ENCODE peak calls at places on chromosomes 5 and 9, in four cellular contexts. One of them, this sample, is unnamed.

GRCh38 chr5:62643556-62644451 is 65.2 kb downstream of the LRRC70 start:
- DNase-seq in SK-N-SH: no peak
- DNase-seq in H1: peak; percentile 39
- DNase-seq in GM12878: no peak
- DNase-seq in this sample: no peak

GRCh38 chr5:159883522-159883950 is 32.7 kb upstream of the ADRA1B start:
- DNase-seq in SK-N-SH: no peak
- DNase-seq in H1: no peak
- DNase-seq in GM12878: no peak
- DNase-seq in this sample: no peak

GRCh38 chr9:89808076-89808701 is 203.4 kb downstream of the GADD45G start:
- DNase-seq in SK-N-SH: peak; percentile 56
- DNase-seq in H1: peak; percentile 42
- DNase-seq in GM12878: no peak
- DNase-seq in this sample: no peak

GRCh38 chr9:76835571-76836283 is 70.2 kb downstream of the PRUNE2 start:
- DNase-seq in SK-N-SH: no peak
- DNase-seq in H1: no peak
- DNase-seq in GM12878: no peak
- DNase-seq in this sample: no peak

GRCh38 chr9:132114102-132114707 is 34.5 kb upstream of the MED27 start:
- DNase-seq in SK-N-SH: no peak
- DNase-seq in H1: peak; percentile 93
- DNase-seq in GM12878: no peak
- DNase-seq in this sample: peak; percentile 82

GRCh38 chr5:23740029-23740428 is 232.6 kb downstream of the PRDM9 start:
- DNase-seq in SK-N-SH: no peak
- DNase-seq in H1: no peak
- DNase-seq in GM12878: no peak
- DNase-seq in this sample: no peak

GRCh38 chr5:157576678-157577077 is 1.1 kb upstream of the ADAM19 start:
- DNase-seq in SK-N-SH: no peak
- DNase-seq in H1: no peak
- DNase-seq in GM12878: no peak
- DNase-seq in this sample: no peak

GRCh38 chr5:7415123-7415522 is 19.2 kb downstream of the ADCY2 start:
- DNase-seq in SK-N-SH: no peak
- DNase-seq in H1: no peak
- DNase-seq in GM12878: no peak
- DNase-seq in this sample: no peak

GRCh38 chr9:93295031-93295430 is 111.1 kb downstream of the WNK2 start:
- DNase-seq in SK-N-SH: peak; percentile 35
- DNase-seq in H1: no peak
- DNase-seq in GM12878: no peak
- DNase-seq in this sample: no peak

GRCh38 chr9:89810434-89810833 is 205.6 kb downstream of the GADD45G start:
- DNase-seq in SK-N-SH: no peak
- DNase-seq in H1: no peak
- DNase-seq in GM12878: no peak
- DNase-seq in this sample: no peak

GRCh38 chr5:55547792-55548191 is 13.0 kb upstream of the PLPP1 start:
- DNase-seq in SK-N-SH: no peak
- DNase-seq in H1: no peak
- DNase-seq in GM12878: no peak
- DNase-seq in this sample: no peak

GRCh38 chr5:116559239-116559638 is 15.4 kb downstream of the SEMA6A start:
- DNase-seq in SK-N-SH: no peak
- DNase-seq in H1: peak; percentile 67
- DNase-seq in GM12878: no peak
- DNase-seq in this sample: peak; percentile 2

GRCh38 chr5:144167998-144168397 is 2.5 kb downstream of the YIPF5 start:
- DNase-seq in SK-N-SH: no peak
- DNase-seq in H1: no peak
- DNase-seq in GM12878: no peak
- DNase-seq in this sample: no peak

GRCh38 chr9:136645343-136645902 is 17.3 kb upstream of the EGFL7 start:
- DNase-seq in SK-N-SH: no peak
- DNase-seq in H1: peak; percentile 42
- DNase-seq in GM12878: no peak
- DNase-seq in this sample: peak; percentile 41

GRCh38 chr9:133935328-133936040 is 56.6 kb downstream of the VAV2 start:
- DNase-seq in SK-N-SH: peak; percentile 72
- DNase-seq in H1: no peak
- DNase-seq in GM12878: no peak
- DNase-seq in this sample: peak; percentile 24

GRCh38 chr5:124180523-124181461 is 565.6 kb downstream of the ZNF608 start:
- DNase-seq in SK-N-SH: no peak
- DNase-seq in H1: no peak
- DNase-seq in GM12878: no peak
- DNase-seq in this sample: no peak

GRCh38 chr5:144028644-144029043 is 141.8 kb downstream of the YIPF5 start:
- DNase-seq in SK-N-SH: no peak
- DNase-seq in H1: no peak
- DNase-seq in GM12878: no peak
- DNase-seq in this sample: no peak

GRCh38 chr5:150615141-150615699 is 25.2 kb upstream of the SYNPO start:
- DNase-seq in SK-N-SH: no peak
- DNase-seq in H1: no peak
- DNase-seq in GM12878: no peak
- DNase-seq in this sample: no peak

GRCh38 chr9:127505396-127506116 is 54.2 kb downstream of the LRSAM1 start:
- DNase-seq in SK-N-SH: peak; percentile 83
- DNase-seq in H1: peak; percentile 78
- DNase-seq in GM12878: no peak
- DNase-seq in this sample: peak; percentile 55

GRCh38 chr9:112705773-112706427 is 12.0 kb downstream of the INIP start:
- DNase-seq in SK-N-SH: peak; percentile 14
- DNase-seq in H1: no peak
- DNase-seq in GM12878: no peak
- DNase-seq in this sample: no peak

GRCh38 chr5:37896159-37896558 is 56.3 kb upstream of the GDNF start:
- DNase-seq in SK-N-SH: no peak
- DNase-seq in H1: no peak
- DNase-seq in GM12878: no peak
- DNase-seq in this sample: no peak

GRCh38 chr9:94952553-94953373 is 226.3 kb downstream of the AOPEP start:
- DNase-seq in SK-N-SH: no peak
- DNase-seq in H1: no peak
- DNase-seq in GM12878: peak; percentile 26
- DNase-seq in this sample: no peak

GRCh38 chr5:75055727-75056144 is 3.4 kb upstream of the GCNT4 start:
- DNase-seq in SK-N-SH: no peak
- DNase-seq in H1: peak; percentile 60
- DNase-seq in GM12878: no peak
- DNase-seq in this sample: no peak

GRCh38 chr9:34988218-34989055 is 1.1 kb upstream of the DNAJB5 start:
- DNase-seq in SK-N-SH: peak; percentile 54
- DNase-seq in H1: no peak
- DNase-seq in GM12878: no peak
- DNase-seq in this sample: peak; percentile 46

GRCh38 chr9:122821278-122821952 is 7.0 kb downstream of the PDCL start:
- DNase-seq in SK-N-SH: no peak
- DNase-seq in H1: no peak
- DNase-seq in GM12878: no peak
- DNase-seq in this sample: peak; percentile 58

GRCh38 chr5:634191-634590 is 22.1 kb downstream of the CEP72 start:
- DNase-seq in SK-N-SH: no peak
- DNase-seq in H1: peak; percentile 39
- DNase-seq in GM12878: no peak
- DNase-seq in this sample: no peak

GRCh38 chr9:84839538-84839937 is 170.0 kb downstream of the NTRK2 start:
- DNase-seq in SK-N-SH: peak; percentile 26
- DNase-seq in H1: no peak
- DNase-seq in GM12878: no peak
- DNase-seq in this sample: no peak

DNA sequence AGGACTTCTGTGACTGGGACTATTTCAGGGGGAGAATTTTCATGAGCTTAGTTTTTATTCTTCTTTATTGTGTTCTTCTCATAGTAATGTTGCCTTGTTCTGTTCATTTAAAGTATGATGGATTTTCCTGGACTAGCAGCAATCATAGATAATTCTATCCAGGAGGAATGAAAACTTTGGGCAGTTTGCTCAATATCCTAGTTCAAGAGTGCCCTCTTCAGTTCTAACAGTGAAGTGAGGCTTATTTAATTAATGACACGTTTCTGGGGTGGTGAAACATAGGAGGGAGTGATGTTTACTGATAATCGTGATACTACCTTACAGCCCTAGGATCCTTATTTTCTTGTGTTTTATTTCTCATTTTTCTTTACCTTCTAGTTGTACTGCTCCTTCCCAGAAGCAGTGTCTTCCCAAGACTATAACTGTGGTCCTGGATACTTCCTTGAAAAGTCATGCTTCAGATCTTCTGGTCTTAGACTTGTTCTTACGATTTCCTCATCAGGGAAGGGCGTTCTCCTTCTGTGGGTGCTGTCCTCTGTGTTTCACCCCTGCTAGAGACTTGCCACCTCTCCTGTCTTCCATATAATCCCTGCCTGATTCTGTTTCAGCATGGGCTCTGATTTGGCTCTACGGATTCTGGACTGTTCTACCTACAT is 57.4 kb downstream of the CFAP95 start:
- DNase-seq in SK-N-SH: peak; percentile 11
- DNase-seq in H1: no peak
- DNase-seq in GM12878: no peak
- DNase-seq in this sample: no peak
- TF ChIP-seq JUND in SK-N-SH: no peak
- TF ChIP-seq JUND in H1: no peak
- TF ChIP-seq JUND in GM12878: no peak
- TF ChIP-seq JUND in this sample: no peak

DNA sequence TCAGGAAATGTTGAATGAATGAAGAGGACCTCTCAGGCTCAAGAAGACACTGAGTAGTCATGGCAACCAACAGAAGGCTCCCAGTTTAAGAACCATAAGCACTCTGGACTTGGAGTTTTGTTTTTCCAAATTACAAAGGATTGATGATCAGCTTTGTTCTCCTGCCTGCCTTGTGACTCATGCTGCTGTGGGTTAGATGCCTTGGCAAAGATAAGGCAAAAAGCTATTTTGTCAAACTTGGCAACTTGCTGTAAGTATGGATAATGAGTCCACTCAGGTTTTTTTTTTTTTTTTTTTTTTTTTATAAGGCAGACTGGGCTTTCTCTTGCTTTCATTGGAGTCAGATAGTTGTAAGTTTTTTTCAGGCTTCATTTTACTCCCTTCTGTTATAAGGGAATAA is 365.0 kb downstream of the TMEM232 start:
- DNase-seq in SK-N-SH: no peak
- DNase-seq in H1: no peak
- DNase-seq in GM12878: no peak
- DNase-seq in this sample: no peak
- TF ChIP-seq NRF1 in SK-N-SH: no peak
- TF ChIP-seq NRF1 in H1: no peak
- TF ChIP-seq NRF1 in GM12878: no peak
- TF ChIP-seq NRF1 in this sample: no peak

GRCh38 chr5:64807505-64807904 is 38.8 kb downstream of the CWC27 start:
- DNase-seq in SK-N-SH: no peak
- DNase-seq in H1: no peak
- DNase-seq in GM12878: no peak
- DNase-seq in this sample: no peak
- TF ChIP-seq JUND in SK-N-SH: no peak
- TF ChIP-seq JUND in H1: no peak
- TF ChIP-seq JUND in GM12878: no peak
- TF ChIP-seq JUND in this sample: no peak

GRCh38 chr5:102540251-102540812 is 41.5 kb upstream of the SLCO6A1 start:
- DNase-seq in SK-N-SH: no peak
- DNase-seq in H1: no peak
- DNase-seq in GM12878: no peak
- DNase-seq in this sample: no peak
- TF ChIP-seq NRF1 in SK-N-SH: no peak
- TF ChIP-seq NRF1 in H1: no peak
- TF ChIP-seq NRF1 in GM12878: no peak
- TF ChIP-seq NRF1 in this sample: no peak

GRCh38 chr5:142753114-142753764 is 16.9 kb upstream of the ARHGAP26 start:
- DNase-seq in SK-N-SH: no peak
- DNase-seq in H1: no peak
- DNase-seq in GM12878: no peak
- DNase-seq in this sample: no peak
- TF ChIP-seq JUND in SK-N-SH: no peak
- TF ChIP-seq JUND in H1: no peak
- TF ChIP-seq JUND in GM12878: no peak
- TF ChIP-seq JUND in this sample: no peak

DNA sequence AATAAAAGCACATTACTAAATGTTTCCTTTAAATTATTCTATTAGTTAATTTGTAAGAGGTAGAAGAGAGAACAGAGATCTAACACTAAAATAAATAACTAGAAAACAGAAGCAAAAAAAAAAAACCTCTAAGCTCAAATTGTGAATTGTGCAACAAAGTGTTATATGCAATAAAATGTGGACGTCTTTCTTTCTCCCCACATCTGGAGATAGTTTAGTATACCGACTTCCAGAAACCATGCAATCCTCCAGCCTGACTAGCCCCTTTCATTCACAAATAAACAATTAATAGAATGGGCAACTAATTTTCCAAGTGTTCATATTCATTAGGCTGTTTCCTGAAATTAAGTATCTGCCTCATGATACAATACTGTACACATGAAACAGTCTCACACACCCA is 258.5 kb downstream of the BNC2 start:
- DNase-seq in SK-N-SH: no peak
- DNase-seq in H1: no peak
- DNase-seq in GM12878: no peak
- DNase-seq in this sample: no peak
- TF ChIP-seq NRF1 in SK-N-SH: no peak
- TF ChIP-seq NRF1 in H1: no peak
- TF ChIP-seq NRF1 in GM12878: no peak
- TF ChIP-seq NRF1 in this sample: no peak